ENCODE peak calls at places on chromosome 15, in four cellular contexts. H, I, V and P are unnamed samples.

GRCh38 chr15:31336943-31337295 is 10.3 kb downstream of the KLF13 start:
- DNase-seq in H (no peak), I (no peak), V (no peak), P (no peak)

GRCh38 chr15:80549712-80550111 is 145.4 kb upstream of the ABHD17C start:
- DNase-seq in H (no peak), I (no peak), V (no peak), P (no peak)

GRCh38 chr15:92898988-92899909 is 875 bp upstream of the CHD2 start:
- DNase-seq in H (no peak), I (no peak), V (no peak), P (no peak)

GRCh38 chr15:90213123-90213817 is 12.1 kb downstream of the SEMA4B start:
- DNase-seq in H (no peak), I (no peak), V (no peak), P (no peak)

GRCh38 chr15:95292790-95293450 is 1037.6 kb upstream of the NR2F2 start:
- DNase-seq in H (no peak), I (no peak), V (no peak), P (no peak)

GRCh38 chr15:90165659-90166489 is 35.3 kb upstream of the SEMA4B start:
- DNase-seq in H (peak), I (peak), V (peak), P (no peak)

GRCh38 chr15:83106994-83107840 is at the start of gene TM6SF1:
- DNase-seq in H (no peak), I (no peak), V (peak), P (no peak)

GRCh38 chr15:65368300-65368617 is 9.5 kb downstream of the IGDCC3 start:
- DNase-seq in H (no peak), I (no peak), V (no peak), P (no peak)

GRCh38 chr15:66862878-66863335 is 160.9 kb downstream of the SMAD6 start:
- DNase-seq in H (peak), I (peak), V (peak), P (peak)

GRCh38 chr15:74402337-74402839 is 31.4 kb downstream of the SEMA7A start:
- DNase-seq in H (no peak), I (no peak), V (no peak), P (no peak)

GRCh38 chr15:41691471-41691870 is 31.3 kb downstream of the MGA start:
- DNase-seq in H (no peak), I (no peak), V (no peak), P (no peak)

GRCh38 chr15:100284191-100284590 is 57.6 kb downstream of the ADAMTS17 start:
- DNase-seq in H (no peak), I (no peak), V (no peak), P (no peak)

GRCh38 chr15:74303741-74304309 is 63.6 kb downstream of the CYP11A1 start:
- DNase-seq in H (no peak), I (no peak), V (no peak), P (no peak)

GRCh38 chr15:101428758-101429157 is 60.7 kb downstream of the PCSK6 start:
- DNase-seq in H (no peak), I (no peak), V (no peak), P (no peak)

GRCh38 chr15:58352026-58352929 is 79.5 kb upstream of the LIPC start:
- DNase-seq in H (no peak), I (no peak), V (no peak), P (no peak)

GRCh38 chr15:77066961-77067690 is 3.8 kb downstream of the TSPAN3 start:
- DNase-seq in H (no peak), I (no peak), V (no peak), P (no peak)

GRCh38 chr15:60649845-60650548 is 171.1 kb upstream of the ICE2 start:
- DNase-seq in H (no peak), I (no peak), V (peak), P (peak)

GRCh38 chr15:69609176-69609575 is 156.6 kb downstream of the RPLP1 start:
- DNase-seq in H (no peak), I (peak), V (no peak), P (no peak)

GRCh38 chr15:88651971-88652370 is 13.2 kb downstream of the ISG20 start:
- DNase-seq in H (no peak), I (peak), V (no peak), P (no peak)

GRCh38 chr15:70469651-70470555 is 293.5 kb downstream of the UACA start:
- DNase-seq in H (no peak), I (no peak), V (no peak), P (no peak)

GRCh38 chr15:83843511-83843910 is 189.6 kb downstream of the ADAMTSL3 start:
- DNase-seq in H (no peak), I (peak), V (no peak), P (no peak)

GRCh38 chr15:90957105-90957790 is 2.6 kb downstream of the RCCD1 start:
- DNase-seq in H (no peak), I (no peak), V (no peak), P (no peak)

GRCh38 chr15:62528505-62528904 is 363.4 kb upstream of the C2CD4B start:
- DNase-seq in H (no peak), I (no peak), V (no peak), P (no peak)

GRCh38 chr15:47506543-47507090 is 210.7 kb upstream of the SEMA6D start:
- DNase-seq in H (no peak), I (no peak), V (no peak), P (no peak)

GRCh38 chr15:67130673-67131601 is 65.5 kb downstream of the SMAD3 start:
- DNase-seq in H (no peak), I (peak), V (no peak), P (no peak)

GRCh38 chr15:43134157-43134637 is 811 bp downstream of the TMEM62 start:
- DNase-seq in H (no peak), I (no peak), V (no peak), P (no peak)

GRCh38 chr15:50017522-50017921 is 101.5 kb downstream of the ATP8B4 start:
- DNase-seq in H (no peak), I (no peak), V (no peak), P (no peak)

GRCh38 chr15:35071071-35071470 is 14.0 kb downstream of the NANOGP8 start:
- DNase-seq in H (no peak), I (no peak), V (no peak), P (no peak)

GRCh38 chr15:66674756-66675155 is 27.3 kb upstream of the SMAD6 start:
- DNase-seq in H (no peak), I (no peak), V (no peak), P (no peak)

GRCh38 chr15:76994971-76995945 is at the start of gene PSTPIP1:
- DNase-seq in H (no peak), I (no peak), V (peak), P (peak)

GRCh38 chr15:90994059-90994416 is 297 bp downstream of the PRC1 start:
- DNase-seq in H (no peak), I (no peak), V (no peak), P (no peak)

GRCh38 chr15:35966781-35967180 is 420.8 kb upstream of the DPH6 start:
- DNase-seq in H (no peak), I (no peak), V (no peak), P (no peak)

GRCh38 chr15:25989327-25989726 is 126.2 kb upstream of the ATP10A start:
- DNase-seq in H (no peak), I (no peak), V (no peak), P (no peak)

GRCh38 chr15:99909914-99910313 is 176.7 kb upstream of the LYSMD4 start:
- DNase-seq in H (no peak), I (no peak), V (no peak), P (no peak)

GRCh38 chr15:82832601-82833209 is 23.3 kb downstream of the WHAMM start:
- DNase-seq in H (peak), I (peak), V (peak), P (peak)

GRCh38 chr15:49063402-49064280 is 17.4 kb upstream of the SECISBP2L start:
- DNase-seq in H (no peak), I (no peak), V (no peak), P (no peak)

GRCh38 chr15:65881766-65882434 is 12.6 kb downstream of the RAB11A start:
- DNase-seq in H (no peak), I (no peak), V (no peak), P (no peak)